ENCODE peak calls at places on chromosomes 13 and 19, in four cellular contexts. C, P, B and W are unnamed samples.

GRCh38 chr13:19596960-19597361 is 35.6 kb upstream of the TPTE2 start:
- DNase-seq in P (peak), B (peak), C (peak), W (no peak)

GRCh38 chr19:19420570-19421301 is 15.3 kb downstream of the GATAD2A start:
- DNase-seq in B (no peak), C (no peak), P (no peak), W (no peak)

GRCh38 chr19:32581704-32582164 is 744 bp downstream of the PDCD5 start:
- DNase-seq in B (no peak), P (peak), C (peak), W (peak)

GRCh38 chr13:61880576-61881283 is 465.1 kb upstream of the PCDH20 start:
- DNase-seq in B (peak), P (no peak), C (peak), W (peak)

GRCh38 chr19:46976845-46977320 is 42.8 kb upstream of the NPAS1 start:
- DNase-seq in B (no peak), P (no peak), C (peak), W (peak)

GRCh38 chr13:113862766-113863510 is 938 bp downstream of the GAS6 start:
- DNase-seq in C (no peak), B (no peak), P (peak), W (peak)

GRCh38 chr19:12933287-12934072 is at the start of gene FARSA:
- DNase-seq in P (peak), C (peak), B (peak), W (peak)

GRCh38 chr13:39776439-39776838 is 121.0 kb downstream of the COG6 start:
- DNase-seq in P (no peak), B (no peak), C (no peak), W (peak)

GRCh38 chr19:10478903-10479384 is 24.2 kb downstream of the KEAP1 start:
- DNase-seq in B (peak), P (peak), C (peak), W (peak)

DNA sequence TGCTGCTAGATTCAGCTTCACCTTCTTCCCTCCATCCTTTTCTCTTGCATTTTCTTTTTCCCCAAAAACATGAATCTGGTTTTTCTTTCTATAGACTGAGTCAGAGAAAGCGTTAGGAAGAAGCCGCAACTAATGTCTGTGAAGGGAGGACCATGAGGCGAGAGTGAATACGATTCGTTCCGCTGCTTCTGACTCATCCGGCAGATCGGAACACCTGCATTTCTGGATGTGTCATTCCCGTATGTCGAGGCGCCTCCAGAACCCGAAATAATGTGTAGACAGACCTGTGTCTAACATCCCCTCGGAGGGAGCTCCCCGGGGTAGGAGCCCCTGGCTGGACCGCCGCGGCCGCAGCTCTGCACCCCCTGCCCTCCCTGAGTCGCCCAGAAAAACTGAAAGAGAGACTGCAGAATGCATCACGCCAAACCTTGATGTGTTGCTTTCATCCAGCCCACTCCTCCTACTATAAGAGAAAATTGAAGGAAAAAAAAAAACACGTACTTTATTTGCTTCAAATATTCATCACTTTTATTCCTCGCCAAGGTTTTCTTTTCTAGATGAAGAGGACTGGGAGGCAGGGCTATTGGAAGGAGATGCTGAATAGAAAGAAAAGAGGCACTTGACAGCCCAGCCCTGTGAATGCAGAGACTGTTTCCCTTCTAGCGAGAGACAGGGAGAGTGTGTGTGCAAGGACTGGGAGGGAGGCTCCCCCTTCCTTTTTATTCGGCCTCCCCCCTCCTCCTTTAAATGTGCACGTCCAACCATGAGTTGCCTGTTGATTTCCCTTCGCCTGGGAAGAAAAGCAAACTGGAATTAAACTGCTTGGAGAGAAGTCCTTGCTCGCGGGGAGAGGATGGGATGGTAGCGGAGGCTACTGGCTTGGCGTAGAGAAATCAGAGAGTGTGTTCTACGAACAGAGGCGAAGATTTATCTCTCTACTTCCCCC is 610 bp upstream of the PCDH17 start:
- DNase-seq in C (no peak), P (no peak), B (no peak), W (peak)
- TF ChIP-seq MYC in C (no peak), P (no peak), B (no peak), W (no peak)

GRCh38 chr19:33804021-33804799 is 7.5 kb downstream of the KCTD15 start:
- DNase-seq in B (peak), C (no peak), P (peak), W (no peak)

GRCh38 chr19:33802801-33803200 is 6.1 kb downstream of the KCTD15 start:
- DNase-seq in C (no peak), B (no peak), P (no peak), W (no peak)

GRCh38 chr19:33802001-33802400 is 5.3 kb downstream of the KCTD15 start:
- DNase-seq in C (no peak), P (no peak), B (no peak), W (no peak)

GRCh38 chr19:33805313-33805712 is 8.6 kb downstream of the KCTD15 start:
- DNase-seq in C (no peak), P (no peak), B (no peak), W (no peak)

GRCh38 chr19:33803383-33803782 is 6.7 kb downstream of the KCTD15 start:
- DNase-seq in B (no peak), P (no peak), C (no peak), W (no peak)
- TF ChIP-seq MYC in B (no peak), P (no peak), C (no peak), W (no peak)

DNA sequence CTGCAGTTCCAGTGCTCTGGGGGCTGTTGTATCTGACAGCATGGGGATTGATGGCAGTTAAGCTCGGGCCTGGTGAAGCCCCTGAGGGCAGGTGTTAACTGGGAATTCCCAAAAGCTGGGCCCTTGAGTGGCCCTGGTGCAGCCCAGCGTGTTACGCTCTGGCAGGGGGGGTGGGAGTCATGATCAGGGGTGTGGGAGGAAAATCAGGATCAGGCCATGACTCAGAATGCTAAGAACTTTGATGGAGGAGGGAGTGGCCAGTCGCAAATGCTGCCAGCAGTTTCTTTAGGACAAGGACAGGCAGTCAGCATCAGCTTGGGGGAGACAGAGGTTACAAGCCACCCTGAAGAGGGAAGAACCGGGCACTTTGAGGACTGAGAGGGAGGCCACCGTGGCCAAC is 19.6 kb downstream of the AP2A1 start:
- DNase-seq in B (no peak), C (no peak), P (peak), W (no peak)
- TF ChIP-seq MYC in B (no peak), C (no peak), P (no peak), W (no peak)

GRCh38 chr13:32175943-32176342 is 139.2 kb downstream of the ZAR1L start:
- DNase-seq in C (no peak), B (peak), P (no peak), W (no peak)

GRCh38 chr13:32176696-32177095 is 138.5 kb downstream of the ZAR1L start:
- DNase-seq in B (no peak), P (no peak), C (no peak), W (no peak)

GRCh38 chr13:32179708-32180107 is 135.5 kb downstream of the ZAR1L start:
- DNase-seq in P (no peak), C (no peak), B (no peak), W (no peak)

GRCh38 chr13:32175307-32175706 is 139.9 kb downstream of the ZAR1L start:
- DNase-seq in C (no peak), B (no peak), P (no peak), W (no peak)

DNA sequence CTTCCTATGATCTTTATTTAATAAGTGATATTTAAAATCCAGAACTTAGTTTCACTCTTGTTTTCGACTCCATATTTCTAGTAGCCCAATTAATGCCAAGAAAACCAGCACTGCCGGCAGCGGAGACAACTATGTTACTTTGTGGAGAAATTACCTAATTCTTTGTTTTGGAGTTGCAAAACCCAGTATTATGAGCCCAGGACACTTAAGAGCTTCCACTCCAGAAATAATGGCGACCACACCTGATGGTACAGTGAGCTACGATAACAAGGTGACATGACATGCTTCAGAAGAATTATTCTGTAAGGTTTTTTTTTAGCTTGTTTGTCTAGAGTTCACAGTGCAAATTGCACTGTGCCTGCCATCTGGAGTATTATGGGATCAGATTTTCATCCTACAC is 136.4 kb downstream of the ZAR1L start:
- DNase-seq in P (no peak), B (no peak), C (no peak), W (no peak)
- TF ChIP-seq MYC in P (no peak), B (no peak), C (no peak), W (no peak)

DNA sequence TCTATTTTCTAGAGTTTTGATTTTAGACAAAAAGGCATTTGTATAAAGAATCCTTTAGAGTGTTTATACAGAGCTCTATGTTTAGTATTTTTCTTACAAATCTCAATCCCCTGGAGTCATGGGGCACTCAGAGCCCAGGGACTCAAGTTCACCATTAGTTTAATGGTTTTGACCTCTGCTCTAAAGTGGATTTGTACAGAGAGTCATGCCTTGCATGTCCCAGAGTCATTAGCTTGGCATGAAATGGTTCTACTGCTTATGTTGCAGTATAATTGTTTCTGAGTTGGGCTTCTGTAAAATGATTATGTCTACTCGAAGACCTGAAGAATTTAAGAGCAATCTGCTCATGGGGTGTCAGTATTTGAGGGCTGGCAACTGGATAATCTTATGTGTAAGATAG is 406.2 kb downstream of the DLEU7 start:
- DNase-seq in B (no peak), C (no peak), P (no peak), W (no peak)
- TF ChIP-seq MYC in B (no peak), C (no peak), P (no peak), W (no peak)

DNA sequence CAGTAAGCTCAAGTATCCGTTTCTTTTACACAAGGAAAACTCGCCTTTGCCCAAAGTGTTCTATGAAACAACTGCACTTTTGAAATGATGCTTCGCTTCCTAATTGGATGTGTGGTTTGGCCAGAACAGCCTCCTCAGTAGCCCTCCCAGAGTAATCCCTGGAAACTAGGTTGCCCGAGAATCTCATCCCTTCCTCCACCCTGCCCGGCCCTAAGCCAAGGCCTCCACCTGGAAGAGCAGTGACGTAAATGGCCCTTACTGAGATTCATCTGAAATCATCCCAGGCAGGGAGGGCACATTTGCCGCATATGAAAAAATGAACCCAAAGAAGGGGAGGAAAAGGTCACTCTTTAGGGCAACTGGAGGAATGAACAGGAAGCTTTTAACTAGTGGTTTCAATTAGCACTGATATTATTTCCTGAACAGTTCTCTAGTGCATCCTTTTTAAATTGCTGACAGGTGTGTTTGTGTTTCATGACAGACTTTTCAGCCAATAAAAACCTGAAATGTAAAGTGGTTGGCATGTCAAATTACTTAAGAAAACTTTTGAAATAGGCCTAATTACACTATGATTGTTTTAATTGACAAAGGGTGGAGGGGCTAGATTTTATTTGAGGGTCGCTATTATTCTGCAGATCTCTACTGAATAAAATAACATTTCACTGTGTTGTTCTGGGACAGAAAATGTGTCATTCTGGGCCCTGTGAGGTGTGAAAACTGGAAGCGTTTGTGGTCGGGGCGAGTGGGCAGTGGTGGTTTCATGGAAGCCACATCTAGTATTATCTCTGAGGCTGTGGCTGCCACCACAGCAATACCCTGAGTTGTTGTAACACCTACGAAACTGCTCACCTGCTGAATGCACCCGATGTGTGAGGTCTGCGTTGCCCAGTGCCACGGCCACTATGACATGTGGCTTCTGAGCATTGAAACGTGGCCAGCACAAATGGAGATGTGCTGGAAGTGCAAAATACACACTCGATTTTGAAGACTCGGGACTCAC is 112.1 kb downstream of the ZIC5 start:
- DNase-seq in P (no peak), C (no peak), B (no peak), W (no peak)
- TF ChIP-seq MYC in P (no peak), C (no peak), B (no peak), W (no peak)

GRCh38 chr19:51739466-51740213 is 12.0 kb downstream of the FPR1 start:
- DNase-seq in C (peak), P (no peak), B (no peak), W (no peak)
- TF ChIP-seq MYC in C (no peak), P (no peak), B (no peak), W (no peak)

GRCh38 chr19:38506723-38507550 is 73.4 kb downstream of the RYR1 start:
- DNase-seq in P (peak), B (peak), C (peak), W (peak)
- TF ChIP-seq MYC in P (no peak), B (no peak), C (no peak), W (no peak)